ENCODE peak calls at places on chromosomes 3 and 15, in ten cellular contexts. L is GDM1; S is AG04450; P is COR-L47; X is OCI-LY7; U is HTR-8/SVneo; W is activated gamma-delta T cell treated with Interleukin-2 at 50 U/mL for 16 hours; D is effector memory CD4-positive, alpha-beta T cell; M is progenitor cell of endocrine pancreas; R is T-helper 17 cell. A is an unnamed sample.

GRCh38 chr3:170259853-170260386 is 37.7 kb downstream of the PRKCI start:
- DNase-seq in W (no peak), M (no peak), L (no peak), S (no peak), U (no peak), R (no peak), X (no peak), P (no peak), D (no peak), A (no peak)

GRCh38 chr3:81554348-81554747 is 207.1 kb downstream of the GBE1 start:
- DNase-seq in S (peak), X (no peak), M (no peak), W (no peak), R (no peak), D (no peak), U (no peak), L (peak), P (no peak), A (no peak)

GRCh38 chr3:25723802-25724201 is 59.1 kb upstream of the TOP2B start:
- DNase-seq in R (no peak), W (no peak), L (no peak), S (no peak), M (no peak), U (no peak), D (no peak), P (no peak), X (no peak), A (no peak)

GRCh38 chr3:196942915-196943277 is 568 bp upstream of the NCBP2 start:
- DNase-seq in M (no peak), S (no peak), X (peak), D (peak), U (peak), W (no peak), L (no peak), R (no peak), P (no peak), A (peak)

GRCh38 chr15:77851086-77851485 is 218.4 kb upstream of the LINGO1 start:
- DNase-seq in P (no peak), D (no peak), M (no peak), R (no peak), W (no peak), S (no peak), U (no peak), L (no peak), X (no peak), A (no peak)

GRCh38 chr15:50633653-50634052 is 52.9 kb downstream of the TRPM7 start:
- DNase-seq in X (no peak), S (no peak), L (no peak), P (no peak), D (no peak), U (no peak), M (no peak), R (no peak), W (no peak), A (no peak)

GRCh38 chr3:26962419-26963355 is 340.1 kb downstream of the LRRC3B start:
- DNase-seq in P (no peak), X (no peak), U (no peak), D (no peak), L (no peak), S (no peak), M (no peak), W (no peak), R (no peak), A (no peak)

GRCh38 chr3:72490688-72491430 is 357.4 kb downstream of the SHQ1 start:
- DNase-seq in S (no peak), U (no peak), R (no peak), L (no peak), D (no peak), P (no peak), W (no peak), X (peak), M (no peak), A (no peak)

GRCh38 chr15:78880242-78880533 is 7.5 kb downstream of the MORF4L1 start:
- DNase-seq in W (no peak), M (no peak), P (no peak), R (no peak), X (no peak), U (no peak), L (no peak), S (no peak), D (no peak), A (no peak)

A was measured in nucleus accumbens.